ENCODE peak calls at places on chromosomes 4 and X, in four cellular contexts. I is lung, Q is psoas muscle, V is colonic mucosa. L is an unnamed sample.

GRCh38 chr4:15344041-15344440 is 83.8 kb upstream of the C1QTNF7 start:
- DNase-seq in I (no peak), Q (no peak), V (no peak), L (no peak)

GRCh38 chr4:146132445-146132844 is 43.1 kb upstream of the LSM6 start:
- DNase-seq in I (no peak), Q (no peak), V (no peak), L (no peak)

GRCh38 chr4:3283483-3283882 is 9.3 kb upstream of the RGS12 start:
- DNase-seq in I (no peak), Q (no peak), V (no peak), L (no peak)

GRCh38 chrX:48493890-48494364 is 14.9 kb upstream of the PORCN start:
- DNase-seq in I (no peak), Q (no peak), V (no peak), L (peak; percentile 27)

GRCh38 chr4:100935090-100935489 is 412.2 kb downstream of the PPP3CA start:
- DNase-seq in I (no peak), Q (no peak), V (no peak), L (no peak)

GRCh38 chrX:110563276-110563675 is 204.6 kb downstream of the RTL9 start:
- DNase-seq in I (no peak), Q (no peak), V (no peak), L (no peak)

GRCh38 chr4:159075531-159075932 is 27.3 kb upstream of the RAPGEF2 start:
- DNase-seq in I (no peak), Q (no peak), V (no peak), L (no peak)

GRCh38 chrX:156001667-156002021 is 4.1 kb downstream of the IL9R start:
- DNase-seq in I (no peak), Q (no peak), V (no peak), L (no peak)

GRCh38 chrX:68719904-68720614 is 72.6 kb downstream of the STARD8 start:
- DNase-seq in I (no peak), Q (peak; percentile 32), V (no peak), L (no peak)

GRCh38 chr4:175346381-175346780 is 428.2 kb downstream of the ADAM29 start:
- DNase-seq in I (no peak), Q (no peak), V (no peak), L (no peak)

GRCh38 chr4:128162434-128162833 is 101.3 kb downstream of the LARP1B start:
- DNase-seq in I (no peak), Q (no peak), V (no peak), L (no peak)

GRCh38 chrX:124736553-124737240 is 390.3 kb downstream of the SH2D1A start:
- DNase-seq in I (no peak), Q (no peak), V (no peak), L (no peak)

GRCh38 chr4:646460-646859 is 21.1 kb downstream of the PDE6B start:
- DNase-seq in I (no peak), Q (peak; percentile 36), V (no peak), L (no peak)

GRCh38 chr4:159722918-159723317 is 620.0 kb downstream of the RAPGEF2 start:
- DNase-seq in I (no peak), Q (no peak), V (no peak), L (no peak)

DNA sequence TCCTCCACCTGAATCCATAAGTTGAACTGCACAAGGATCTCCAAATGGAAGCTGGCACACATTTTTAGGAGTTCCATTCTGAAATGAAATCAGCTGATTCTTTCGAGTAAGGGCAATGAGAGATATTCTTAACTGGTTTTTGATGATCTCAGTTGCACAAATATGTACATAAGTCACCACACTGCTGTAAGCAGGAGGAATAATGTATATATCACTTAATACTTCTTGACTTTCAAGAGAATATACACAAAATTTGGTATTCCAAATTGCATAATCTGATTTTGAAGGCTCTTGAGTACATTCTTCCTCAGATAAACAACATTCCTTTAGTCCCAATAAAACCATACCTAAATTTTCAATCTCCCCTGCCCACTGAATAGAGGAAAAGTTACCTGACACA is 8.2 kb downstream of the FANCB start:
- DNase-seq in I (no peak), Q (no peak), V (no peak), L (no peak)
- H3K27ac ChIP-seq in I (no peak overlapping the region), Q (no peak overlapping the region), V (no peak overlapping the region), L (no peak overlapping the region)

DNA sequence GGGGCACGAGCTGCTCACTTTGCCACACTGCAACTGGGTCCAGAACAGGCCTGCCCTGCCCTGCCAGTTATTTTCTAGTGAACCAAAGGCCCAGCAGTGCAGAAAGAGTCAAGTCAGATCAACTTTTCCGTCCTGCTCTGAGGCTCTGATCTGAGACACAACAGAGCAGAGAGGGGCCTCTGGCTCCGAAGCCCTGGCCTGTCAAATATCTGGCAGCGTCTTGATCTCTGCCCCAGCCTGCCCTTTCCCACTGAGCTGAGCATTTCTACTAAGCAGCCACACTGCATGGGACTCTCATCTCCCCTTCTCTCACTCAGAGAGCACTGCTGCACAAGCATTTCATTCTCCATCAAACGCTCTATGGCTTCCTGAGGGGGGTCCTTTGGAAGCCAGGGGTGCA is 11.8 kb downstream of the IGFBP7 start:
- DNase-seq in I (no peak), Q (no peak), V (no peak), L (no peak)
- H3K27ac ChIP-seq in I (peak overlapping the region; percentile 72), Q (no peak overlapping the region), V (no peak overlapping the region), L (no peak overlapping the region)

DNA sequence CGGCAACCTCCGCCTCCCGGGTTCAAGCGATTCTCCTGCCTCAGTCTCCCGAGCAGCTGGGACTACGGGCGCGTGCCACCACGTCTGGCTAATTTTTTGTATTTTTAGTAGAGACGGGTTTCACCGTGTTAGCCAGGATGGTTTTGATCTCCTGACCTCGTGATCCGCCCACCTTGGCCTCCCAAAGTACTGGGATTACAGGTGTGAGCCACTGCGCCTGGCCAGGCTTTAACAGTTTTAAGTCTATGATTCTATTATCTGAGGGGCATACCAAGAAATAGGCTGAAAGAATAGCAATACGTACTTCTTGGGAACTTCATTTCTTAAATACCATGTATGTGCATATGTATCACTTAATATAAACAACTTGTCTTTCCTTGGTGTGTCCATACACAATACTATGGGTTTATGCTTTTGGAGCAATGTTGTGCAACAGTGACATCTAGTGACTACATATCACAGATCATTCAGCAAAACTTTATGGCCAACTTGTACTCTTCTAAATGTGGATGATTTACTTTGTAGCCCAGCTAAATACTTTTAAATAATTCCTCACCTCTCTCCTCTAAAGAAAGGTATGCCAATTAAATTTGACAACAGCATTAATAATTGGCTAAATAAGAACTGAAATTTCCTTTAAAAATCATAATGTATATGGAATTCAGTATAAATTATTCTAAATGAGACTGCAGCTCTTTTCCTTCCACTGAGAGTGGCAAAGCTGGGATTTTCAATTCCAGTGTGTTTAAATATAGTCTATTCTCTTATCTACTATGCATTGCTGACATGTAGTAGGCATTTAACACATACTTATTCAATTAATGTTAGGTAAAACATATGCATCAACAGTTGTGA is 10.4 kb downstream of the SLC9B1 start:
- DNase-seq in I (no peak), Q (no peak), V (peak; percentile 37), L (no peak)
- H3K27ac ChIP-seq in I (no peak overlapping the region), Q (no peak overlapping the region), V (no peak overlapping the region), L (no peak overlapping the region)

DNA sequence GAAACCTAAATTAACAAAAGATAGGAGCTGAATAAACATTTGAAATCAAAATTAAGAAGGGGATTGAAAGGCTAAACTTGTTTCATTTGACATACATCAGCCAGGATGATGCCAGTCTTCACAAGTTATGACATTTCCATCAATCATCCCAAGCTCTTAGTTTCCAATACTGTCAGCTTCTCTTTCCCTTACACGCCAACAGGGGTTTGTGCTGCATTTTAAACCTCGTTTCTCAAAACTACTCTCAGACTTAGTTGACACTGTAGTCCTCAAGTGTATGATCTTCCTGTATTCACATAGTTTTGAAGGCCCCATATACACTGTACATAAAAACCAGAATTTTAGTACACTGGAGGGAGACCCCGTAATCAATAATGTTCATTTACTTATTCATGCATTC is 840 bp upstream of the P2RY10 start:
- DNase-seq in I (no peak), Q (no peak), V (no peak), L (no peak)
- H3K27ac ChIP-seq in I (no peak overlapping the region), Q (no peak overlapping the region), V (no peak overlapping the region), L (no peak overlapping the region)

GRCh38 chr4:45358573-45359506 is 632.5 kb upstream of the GNPDA2 start:
- DNase-seq in I (no peak), Q (no peak), V (no peak), L (no peak)
- H3K27ac ChIP-seq in I (no peak overlapping the region), Q (no peak overlapping the region), V (no peak overlapping the region), L (no peak overlapping the region)

DNA sequence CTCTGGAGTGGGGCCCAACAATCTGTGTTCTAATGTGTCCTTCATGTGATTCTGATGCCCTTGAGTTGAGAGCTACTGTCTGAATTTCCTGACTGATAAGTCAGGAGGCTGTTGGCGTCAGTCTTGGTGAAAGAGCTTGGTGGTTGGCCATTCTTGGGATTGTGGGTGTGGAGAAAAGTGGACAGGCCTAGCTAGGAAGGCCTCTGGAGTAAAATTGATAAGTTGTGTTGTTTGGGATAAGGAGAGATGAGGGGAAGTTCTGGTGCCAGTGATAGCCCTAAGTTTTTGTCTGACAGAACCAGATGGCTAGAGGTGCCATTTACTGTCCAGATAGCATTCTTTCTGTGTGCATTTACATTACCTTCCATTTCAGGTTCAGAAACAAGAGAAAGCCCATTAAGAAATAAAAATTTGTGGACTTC is 11.7 kb downstream of the NSD2 start:
- DNase-seq in I (no peak), Q (no peak), V (no peak), L (no peak)
- H3K27ac ChIP-seq in I (no peak overlapping the region), Q (no peak overlapping the region), V (no peak overlapping the region), L (no peak overlapping the region)

GRCh38 chr4:32826169-32826568 is 2106.0 kb downstream of the PCDH7 start:
- DNase-seq in I (no peak), Q (no peak), V (no peak), L (no peak)
- H3K27ac ChIP-seq in I (no peak overlapping the region), Q (no peak overlapping the region), V (no peak overlapping the region), L (no peak overlapping the region)

L was measured in right lobe of liver.